ENCODE peak calls at places on chromosomes 5 and 9, in four cellular contexts. W, C, N and R are unnamed samples.

GRCh38 chr9:103186959-103187358 is 191.8 kb downstream of the CYLC2 start:
- DNase-seq in N (no peak), C (no peak), W (no peak), R (no peak)

GRCh38 chr5:5665225-5666075 is 243.0 kb downstream of the ICE1 start:
- DNase-seq in N (no peak), C (no peak), W (peak; percentile 0), R (no peak)

GRCh38 chr5:168734657-168735344 is 155.6 kb upstream of the PANK3 start:
- DNase-seq in C (no peak), N (no peak), W (peak; percentile 88), R (no peak)

GRCh38 chr5:71529682-71530081 is 57.5 kb upstream of the MCCC2 start:
- DNase-seq in W (no peak), N (no peak), C (no peak), R (no peak)

GRCh38 chr9:34633851-34634550 is 3.6 kb downstream of the SIGMAR1 start:
- DNase-seq in W (peak; percentile 73), N (peak; percentile 72), C (peak; percentile 62), R (no peak)

GRCh38 chr5:173809014-173809413 is 79.1 kb upstream of the CPEB4 start:
- DNase-seq in W (no peak), C (no peak), N (no peak), R (no peak)

GRCh38 chr9:78261403-78262001 is 25.6 kb downstream of the CEP78 start:
- DNase-seq in C (peak; percentile 30), N (no peak), W (peak; percentile 56), R (no peak)

GRCh38 chr5:132465095-132465707 is 25.4 kb downstream of the IRF1 start:
- DNase-seq in N (no peak), C (no peak), W (peak; percentile 36), R (no peak)

GRCh38 chr9:69554945-69555344 is 117.2 kb downstream of the APBA1 start:
- DNase-seq in N (no peak), C (no peak), W (peak; percentile 69), R (no peak)

GRCh38 chr5:104189031-104189430 is 626.4 kb upstream of the NUDT12 start:
- DNase-seq in N (no peak), C (no peak), W (peak; percentile 1), R (no peak)

GRCh38 chr9:4020038-4020746 is 279.7 kb downstream of the GLIS3 start:
- DNase-seq in W (no peak), C (no peak), N (no peak), R (no peak)

GRCh38 chr5:141814064-141814982 is 63.9 kb downstream of the PCDH1 start:
- DNase-seq in N (peak; percentile 75), W (peak; percentile 49), C (no peak), R (no peak)

GRCh38 chr5:107247427-107247826 is 423.3 kb downstream of the EFNA5 start:
- DNase-seq in W (peak; percentile 6), N (no peak), C (no peak), R (no peak)

GRCh38 chr5:113186061-113186460 is 209.5 kb downstream of the DCP2 start:
- DNase-seq in C (no peak), W (no peak), N (no peak), R (no peak)

GRCh38 chr5:36414869-36415282 is 113.2 kb upstream of the RANBP3L start:
- DNase-seq in W (peak; percentile 82), C (peak; percentile 37), N (no peak), R (no peak)

GRCh38 chr9:22508790-22509189 is 62.2 kb downstream of the DMRTA1 start:
- DNase-seq in C (no peak), W (no peak), N (no peak), R (no peak)

GRCh38 chr9:83081846-83082245 is 18.9 kb upstream of the RASEF start:
- DNase-seq in C (no peak), W (no peak), N (no peak), R (no peak)

GRCh38 chr9:126399251-126399650 is 72.6 kb downstream of the MVB12B start:
- DNase-seq in W (peak; percentile 77), N (no peak), C (no peak), R (no peak)

GRCh38 chr9:112042244-112042638 is 132.9 kb downstream of the SUSD1 start:
- DNase-seq in W (peak; percentile 40), C (no peak), N (no peak), R (no peak)

GRCh38 chr9:134604834-134605233 is 36.8 kb upstream of the COL5A1 start:
- DNase-seq in C (no peak), N (peak; percentile 1), W (no peak), R (no peak)

GRCh38 chr5:169788168-169788567 is 151.1 kb downstream of the DOCK2 start:
- DNase-seq in W (peak; percentile 65), C (no peak), N (no peak), R (no peak)

DNA sequence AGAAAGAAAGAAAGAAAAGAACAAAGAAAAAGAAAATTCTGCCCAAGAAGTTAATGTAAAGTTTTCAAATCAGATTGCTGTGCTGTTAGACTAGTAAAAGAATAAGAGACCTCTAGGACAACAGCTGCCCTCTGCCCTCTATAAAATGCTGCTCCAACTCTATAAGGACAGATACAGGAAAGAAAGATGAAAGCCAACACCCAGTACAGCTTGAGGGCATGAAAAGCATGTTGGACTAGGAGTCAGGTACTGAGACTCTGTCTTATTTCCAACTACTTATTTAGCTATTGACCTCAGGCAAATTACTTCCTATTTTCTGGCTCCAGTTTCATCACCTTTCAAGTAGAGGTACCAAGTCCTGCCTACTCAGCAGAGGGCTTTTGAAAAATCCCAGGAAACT is 5.8 kb downstream of the HBEGF start:
- DNase-seq in N (no peak), C (no peak), W (no peak), R (no peak)
- H3K4me1 ChIP-seq in N (peaks cover 5% of the 10 kb centered on the region), C (peaks cover 32% of the 10 kb centered on the region), W (peaks cover 27% of the 10 kb centered on the region), R (peaks cover 97% of the 10 kb centered on the region)

DNA sequence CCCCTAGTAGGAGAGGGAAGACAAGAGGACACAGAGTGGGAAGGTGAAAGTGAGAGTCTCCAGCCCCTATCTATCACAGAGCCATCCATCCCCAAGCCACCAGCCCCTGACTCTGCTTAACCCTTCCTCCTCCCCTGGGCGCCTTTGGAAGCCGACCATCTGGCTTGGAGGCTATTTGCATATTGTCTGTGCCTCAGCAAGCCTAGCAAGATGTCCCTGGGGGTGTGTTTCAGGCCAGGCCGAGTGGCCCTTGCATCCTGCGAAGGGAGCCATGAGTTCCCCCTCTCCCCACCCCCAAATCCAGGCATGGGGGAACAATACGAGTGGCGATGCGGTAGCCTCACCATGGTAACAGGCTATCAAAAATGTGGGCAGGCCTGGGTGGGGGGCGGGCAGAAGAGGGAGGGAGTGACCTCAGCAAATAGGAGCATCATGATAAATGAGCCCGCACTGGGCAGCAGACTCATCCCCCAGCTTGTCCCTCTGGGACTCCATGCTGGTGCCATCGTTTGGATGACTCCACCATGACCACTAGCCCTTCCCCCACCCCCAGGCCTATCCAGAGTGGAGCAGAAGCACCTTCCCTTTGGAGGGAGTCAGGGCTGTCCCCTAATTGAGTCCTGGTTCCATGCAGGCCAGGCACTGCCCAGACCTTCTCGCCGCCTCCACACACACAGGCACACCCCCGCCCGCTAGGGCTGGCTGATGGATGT is 14.5 kb downstream of the URM1 start:
- DNase-seq in W (peak; percentile 51), N (no peak), C (no peak), R (no peak)
- H3K4me1 ChIP-seq in W (no peaks in the 10 kb centered on the region), N (no peaks in the 10 kb centered on the region), C (no peaks in the 10 kb centered on the region), R (peaks cover 29% of the 10 kb centered on the region)

GRCh38 chr5:150624334-150625163 is 15.9 kb upstream of the SYNPO start:
- DNase-seq in C (no peak), W (peak; percentile 63), N (no peak), R (no peak)
- H3K4me1 ChIP-seq in C (peaks cover 7% of the 10 kb centered on the region), W (peaks cover 40% of the 10 kb centered on the region), N (no peaks in the 10 kb centered on the region), R (peaks cover 56% of the 10 kb centered on the region)

DNA sequence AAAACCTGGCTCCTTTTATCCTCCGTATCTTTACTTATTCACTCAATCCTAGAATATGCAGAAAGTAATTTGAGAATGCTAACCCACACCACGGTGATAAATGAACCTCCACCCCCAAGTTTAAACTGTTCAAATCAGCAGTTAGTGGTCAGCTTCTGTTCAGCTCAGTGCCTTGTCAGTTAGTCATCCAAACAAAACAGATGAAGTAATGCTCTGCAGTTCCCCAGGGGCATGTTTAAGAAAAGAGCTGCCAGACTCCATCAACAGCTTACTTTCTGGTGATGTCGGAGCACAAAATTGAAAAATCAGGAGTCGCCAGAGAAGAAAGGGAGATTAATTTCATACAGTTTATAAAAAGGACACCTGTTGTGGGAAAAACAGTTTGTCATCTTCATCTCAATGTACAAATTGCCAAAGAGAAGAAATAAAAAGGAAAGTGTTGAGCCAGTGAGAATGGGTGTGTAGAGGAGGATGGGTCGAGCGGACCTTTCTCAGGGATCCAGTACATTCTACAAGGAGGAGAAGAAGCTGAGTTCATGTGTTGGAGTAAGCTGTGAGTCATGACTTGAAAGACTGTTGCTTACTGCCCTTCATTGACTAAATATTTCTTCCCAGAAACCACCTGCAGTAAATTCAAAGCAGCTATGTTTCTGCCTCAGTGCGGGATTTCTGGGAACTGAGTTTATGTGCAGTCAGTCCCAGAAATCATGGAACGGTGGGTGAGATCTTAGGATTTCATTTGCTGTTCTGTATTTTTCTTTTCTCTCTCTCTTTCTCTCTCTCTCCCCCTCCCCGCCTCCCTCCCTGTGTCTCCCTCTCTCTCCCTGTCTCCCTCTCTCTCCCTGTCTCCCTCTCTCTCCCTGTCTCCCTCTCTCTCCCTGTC is 13.7 kb downstream of the TRIO start:
- DNase-seq in N (no peak), C (no peak), W (peak; percentile 96), R (no peak)
- H3K4me1 ChIP-seq in N (peaks cover 15% of the 10 kb centered on the region), C (no peaks in the 10 kb centered on the region), W (peaks cover 89% of the 10 kb centered on the region), R (peaks cover 46% of the 10 kb centered on the region)

DNA sequence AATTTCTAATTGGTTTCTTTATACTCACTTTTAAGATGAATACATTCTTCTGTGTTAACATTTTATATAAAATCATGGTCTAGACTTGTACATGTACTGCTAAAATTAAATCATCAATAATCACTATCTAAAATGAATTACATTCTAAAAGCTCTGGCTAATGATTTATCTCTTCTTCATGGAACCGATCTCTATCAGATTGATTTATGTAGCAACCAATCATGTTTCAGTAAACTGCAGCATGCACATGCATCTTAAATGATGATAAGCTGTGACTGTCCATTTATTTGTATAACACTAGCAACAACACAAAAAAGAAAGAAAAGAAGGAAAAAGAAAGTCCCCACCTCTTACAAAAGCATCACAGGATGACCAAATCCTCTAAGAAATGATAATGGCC is 669.2 kb downstream of the NR2F1-AS1 start:
- DNase-seq in N (no peak), C (no peak), W (no peak), R (no peak)
- H3K4me1 ChIP-seq in N (no peaks in the 10 kb centered on the region), C (peaks cover 29% of the 10 kb centered on the region), W (peaks cover 11% of the 10 kb centered on the region), R (no peaks in the 10 kb centered on the region)